ENCODE peak calls at places on chromosomes 4 and X, in four cellular contexts. Z is NCI-H146; C is pancreas; K is activated T-cell treated with anti-CD3 and anti-CD28 coated beads, Interleukin-2, amount 50 U/mL, for 72 hours. S is an unnamed sample.
A peak's percentile ranks its signal among the peaks of the same experiment; 100 is the strongest.

GRCh38 chr4:126174627-126175026 is 859.9 kb downstream of the FAT4 start:
- DNase-seq in Z (no peak), C (no peak), K (no peak), S (no peak)

GRCh38 chr4:82223715-82224114 is 150.1 kb downstream of the HNRNPD start:
- DNase-seq in Z (no peak), C (no peak), K (no peak), S (no peak)

GRCh38 chr4:80393246-80393969 is 57.9 kb downstream of the CFAP299 start:
- DNase-seq in Z (no peak), C (no peak), K (peak; percentile 36), S (no peak)

GRCh38 chr4:100936676-100937390 is 410.5 kb downstream of the PPP3CA start:
- DNase-seq in Z (no peak), C (no peak), K (no peak), S (no peak)

GRCh38 chr4:41204400-41204978 is 9.9 kb downstream of the APBB2 start:
- DNase-seq in Z (no peak), C (peak; percentile 62), K (no peak), S (no peak)

GRCh38 chr4:151709587-151709986 is 51.2 kb downstream of the GATB start:
- DNase-seq in Z (no peak), C (no peak), K (no peak), S (no peak)

GRCh38 chrX:18883234-18883960 is 100.5 kb downstream of the PHKA2 start:
- DNase-seq in Z (no peak), C (no peak), K (no peak), S (no peak)

GRCh38 chrX:109774706-109775105 is 41.6 kb upstream of the ACSL4 start:
- DNase-seq in Z (no peak), C (no peak), K (no peak), S (no peak)

GRCh38 chrX:14899607-14900006 is 26.4 kb downstream of the MOSPD2 start:
- DNase-seq in Z (no peak), C (no peak), K (no peak), S (no peak)

GRCh38 chr4:100240008-100240407 is 49.7 kb upstream of the DDIT4L start:
- DNase-seq in Z (no peak), C (no peak), K (no peak), S (no peak)

GRCh38 chrX:71941771-71942170 is 31.1 kb downstream of the NHSL2 start:
- DNase-seq in Z (no peak), C (no peak), K (no peak), S (no peak)

GRCh38 chrX:129495941-129496340 is 27.3 kb downstream of the SMARCA1 start:
- DNase-seq in Z (no peak), C (no peak), K (no peak), S (no peak)

GRCh38 chr4:124105212-124105611 is 607.3 kb downstream of the ANKRD50 start:
- DNase-seq in Z (no peak), C (no peak), K (no peak), S (no peak)

GRCh38 chr4:118352843-118353373 is at the start of gene PRSS12:
- DNase-seq in Z (peak; percentile 34), C (peak; percentile 87), K (peak; percentile 84), S (peak; percentile 43)

GRCh38 chr4:98619197-98619596 is 39.2 kb downstream of the TSPAN5 start:
- DNase-seq in Z (no peak), C (no peak), K (no peak), S (no peak)

GRCh38 chr4:2797545-2798305 is 4.8 kb downstream of the SH3BP2 start:
- DNase-seq in Z (no peak), C (peak; percentile 74), K (peak; percentile 31), S (no peak)

GRCh38 chr4:56308384-56308783 is 78.9 kb downstream of the AASDH start:
- DNase-seq in Z (no peak), C (no peak), K (no peak), S (no peak)

GRCh38 chr4:73208376-73208775 is 50.2 kb downstream of the ANKRD17 start:
- DNase-seq in Z (no peak), C (no peak), K (no peak), S (no peak)

GRCh38 chr4:100049872-100050271 is 99.8 kb upstream of the H2AZ1 start:
- DNase-seq in Z (no peak), C (no peak), K (no peak), S (no peak)

GRCh38 chr4:33709247-33709646 is 2535.1 kb downstream of the ARAP2 start:
- DNase-seq in Z (no peak), C (no peak), K (no peak), S (no peak)

S was measured in NCI-H748 treated with DMSO at 0.1 percent for 48 hours.